ENCODE peak calls at places on chromosome 18, in six cellular contexts. One of them, this sample, is unnamed. For H3K4me1, the result is how much of the 10 kb centered on the place peaks cover.

GRCh38 chr18:7164610-7165009 is 47.0 kb upstream of the LAMA1 start:
- DNase-seq in GM23248: peak
- DNase-seq in CD8-positive, alpha-beta T cell: no peak
- DNase-seq in A549: peak
- DNase-seq in neural progenitor cell: peak
- DNase-seq in heart right ventricle: no peak
- DNase-seq in this sample: no peak

GRCh38 chr18:68817584-68817983 is 19.7 kb downstream of the CCDC102B start:
- DNase-seq in GM23248: peak
- DNase-seq in neural progenitor cell: no peak
- DNase-seq in heart right ventricle: no peak
- DNase-seq in CD8-positive, alpha-beta T cell: no peak
- DNase-seq in A549: no peak
- DNase-seq in this sample: no peak

GRCh38 chr18:51278045-51278649 is 80.7 kb upstream of the MEX3C start:
- DNase-seq in GM23248: peak
- DNase-seq in CD8-positive, alpha-beta T cell: no peak
- DNase-seq in neural progenitor cell: peak
- DNase-seq in A549: peak
- DNase-seq in heart right ventricle: no peak
- DNase-seq in this sample: no peak

GRCh38 chr18:56902653-56903052 is 244.2 kb upstream of the BOD1L2 start:
- DNase-seq in heart right ventricle: no peak
- DNase-seq in A549: peak
- DNase-seq in GM23248: no peak
- DNase-seq in CD8-positive, alpha-beta T cell: no peak
- DNase-seq in neural progenitor cell: no peak
- DNase-seq in this sample: no peak

GRCh38 chr18:44700652-44701051 is 20.0 kb downstream of the SETBP1 start:
- DNase-seq in neural progenitor cell: no peak
- DNase-seq in heart right ventricle: peak
- DNase-seq in A549: no peak
- DNase-seq in GM23248: peak
- DNase-seq in CD8-positive, alpha-beta T cell: no peak
- DNase-seq in this sample: no peak

GRCh38 chr18:10057808-10058791 is 144.3 kb downstream of the VAPA start:
- DNase-seq in CD8-positive, alpha-beta T cell: no peak
- DNase-seq in A549: peak
- DNase-seq in GM23248: peak
- DNase-seq in neural progenitor cell: no peak
- DNase-seq in heart right ventricle: no peak
- DNase-seq in this sample: no peak

GRCh38 chr18:76684265-76684664 is 138.1 kb upstream of the ZNF236 start:
- DNase-seq in CD8-positive, alpha-beta T cell: no peak
- DNase-seq in neural progenitor cell: no peak
- DNase-seq in heart right ventricle: no peak
- DNase-seq in A549: no peak
- DNase-seq in GM23248: no peak
- DNase-seq in this sample: no peak

GRCh38 chr18:68056936-68057335 is 540.4 kb upstream of the DSEL start:
- DNase-seq in neural progenitor cell: no peak
- DNase-seq in heart right ventricle: no peak
- DNase-seq in GM23248: peak
- DNase-seq in A549: no peak
- DNase-seq in CD8-positive, alpha-beta T cell: no peak
- DNase-seq in this sample: no peak

GRCh38 chr18:10791141-10791808 is 265.4 kb downstream of the NAPG start:
- DNase-seq in A549: no peak
- DNase-seq in CD8-positive, alpha-beta T cell: no peak
- DNase-seq in neural progenitor cell: no peak
- DNase-seq in GM23248: no peak
- DNase-seq in heart right ventricle: no peak
- DNase-seq in this sample: no peak

GRCh38 chr18:44536619-44537018 is 144.1 kb upstream of the SETBP1 start:
- DNase-seq in neural progenitor cell: no peak
- DNase-seq in CD8-positive, alpha-beta T cell: no peak
- DNase-seq in GM23248: no peak
- DNase-seq in heart right ventricle: no peak
- DNase-seq in A549: no peak
- DNase-seq in this sample: no peak

GRCh38 chr18:77464917-77465316 is 215.3 kb downstream of the GALR1 start:
- DNase-seq in neural progenitor cell: no peak
- DNase-seq in CD8-positive, alpha-beta T cell: no peak
- DNase-seq in GM23248: no peak
- DNase-seq in heart right ventricle: no peak
- DNase-seq in A549: no peak
- DNase-seq in this sample: no peak

GRCh38 chr18:76493213-76494107 is 1.6 kb downstream of the ZNF516 start:
- DNase-seq in heart right ventricle: no peak
- DNase-seq in GM23248: peak
- DNase-seq in neural progenitor cell: peak
- DNase-seq in CD8-positive, alpha-beta T cell: no peak
- DNase-seq in A549: peak
- DNase-seq in this sample: no peak

GRCh38 chr18:11577271-11578112 is 31.9 kb upstream of the SLC35G4 start:
- DNase-seq in A549: no peak
- DNase-seq in heart right ventricle: no peak
- DNase-seq in CD8-positive, alpha-beta T cell: no peak
- DNase-seq in neural progenitor cell: no peak
- DNase-seq in GM23248: no peak
- DNase-seq in this sample: no peak

GRCh38 chr18:54875063-54875462 is 46.8 kb downstream of the RAB27B start:
- DNase-seq in GM23248: no peak
- DNase-seq in heart right ventricle: no peak
- DNase-seq in CD8-positive, alpha-beta T cell: no peak
- DNase-seq in A549: no peak
- DNase-seq in neural progenitor cell: no peak
- DNase-seq in this sample: no peak

GRCh38 chr18:22765889-22766288 is 167.2 kb upstream of the RBBP8 start:
- DNase-seq in heart right ventricle: peak
- DNase-seq in GM23248: no peak
- DNase-seq in neural progenitor cell: no peak
- DNase-seq in A549: no peak
- DNase-seq in CD8-positive, alpha-beta T cell: no peak
- DNase-seq in this sample: no peak

GRCh38 chr18:48843162-48843561 is 107.6 kb downstream of the SMAD7 start:
- DNase-seq in CD8-positive, alpha-beta T cell: no peak
- DNase-seq in A549: no peak
- DNase-seq in neural progenitor cell: no peak
- DNase-seq in heart right ventricle: no peak
- DNase-seq in GM23248: no peak
- DNase-seq in this sample: no peak

GRCh38 chr18:55856191-55856590 is 268.2 kb upstream of the TCF4 start:
- DNase-seq in neural progenitor cell: no peak
- DNase-seq in CD8-positive, alpha-beta T cell: no peak
- DNase-seq in GM23248: peak
- DNase-seq in A549: peak
- DNase-seq in heart right ventricle: no peak
- DNase-seq in this sample: no peak

GRCh38 chr18:46338213-46338612 is 234.0 kb downstream of the HAUS1 start:
- DNase-seq in CD8-positive, alpha-beta T cell: no peak
- DNase-seq in neural progenitor cell: peak
- DNase-seq in GM23248: no peak
- DNase-seq in A549: no peak
- DNase-seq in heart right ventricle: no peak
- DNase-seq in this sample: no peak

GRCh38 chr18:79987566-79987965 is 797 bp downstream of the TXNL4A start:
- DNase-seq in A549: no peak
- DNase-seq in heart right ventricle: no peak
- DNase-seq in neural progenitor cell: no peak
- DNase-seq in GM23248: peak
- DNase-seq in CD8-positive, alpha-beta T cell: no peak
- DNase-seq in this sample: no peak

GRCh38 chr18:12944724-12945123 is 3.1 kb upstream of the SEH1L start:
- DNase-seq in A549: no peak
- DNase-seq in CD8-positive, alpha-beta T cell: no peak
- DNase-seq in heart right ventricle: peak
- DNase-seq in neural progenitor cell: no peak
- DNase-seq in GM23248: peak
- DNase-seq in this sample: no peak

GRCh38 chr18:44325903-44326650 is 354.6 kb upstream of the SETBP1 start:
- DNase-seq in heart right ventricle: peak
- DNase-seq in CD8-positive, alpha-beta T cell: no peak
- DNase-seq in GM23248: peak
- DNase-seq in neural progenitor cell: peak
- DNase-seq in A549: peak
- DNase-seq in this sample: no peak

GRCh38 chr18:66168834-66169233 is 418.0 kb downstream of the CDH7 start:
- DNase-seq in CD8-positive, alpha-beta T cell: no peak
- DNase-seq in GM23248: no peak
- DNase-seq in neural progenitor cell: no peak
- DNase-seq in heart right ventricle: peak
- DNase-seq in A549: no peak
- DNase-seq in this sample: no peak

GRCh38 chr18:13660510-13660909 is 65.8 kb downstream of the FAM210A start:
- DNase-seq in CD8-positive, alpha-beta T cell: no peak
- DNase-seq in neural progenitor cell: no peak
- DNase-seq in A549: no peak
- DNase-seq in GM23248: peak
- DNase-seq in heart right ventricle: peak
- DNase-seq in this sample: no peak

GRCh38 chr18:961644-962355 is 57.1 kb downstream of the ADCYAP1 start:
- DNase-seq in heart right ventricle: peak
- DNase-seq in neural progenitor cell: peak
- DNase-seq in CD8-positive, alpha-beta T cell: peak
- DNase-seq in GM23248: peak
- DNase-seq in A549: peak
- DNase-seq in this sample: peak

GRCh38 chr18:65425366-65425765 is 325.4 kb upstream of the CDH7 start:
- DNase-seq in neural progenitor cell: no peak
- DNase-seq in CD8-positive, alpha-beta T cell: no peak
- DNase-seq in GM23248: no peak
- DNase-seq in A549: no peak
- DNase-seq in heart right ventricle: no peak
- DNase-seq in this sample: no peak

GRCh38 chr18:11177382-11177781 is 28.0 kb upstream of the PIEZO2 start:
- DNase-seq in neural progenitor cell: no peak
- DNase-seq in GM23248: no peak
- DNase-seq in CD8-positive, alpha-beta T cell: no peak
- DNase-seq in A549: no peak
- DNase-seq in heart right ventricle: no peak
- DNase-seq in this sample: no peak

GRCh38 chr18:52160652-52161051 is 179.3 kb upstream of the DCC start:
- DNase-seq in CD8-positive, alpha-beta T cell: no peak
- DNase-seq in heart right ventricle: no peak
- DNase-seq in neural progenitor cell: no peak
- DNase-seq in A549: peak
- DNase-seq in GM23248: peak
- DNase-seq in this sample: no peak

GRCh38 chr18:7363338-7363737 is 132.4 kb downstream of the LRRC30 start:
- DNase-seq in A549: no peak
- DNase-seq in heart right ventricle: no peak
- DNase-seq in CD8-positive, alpha-beta T cell: no peak
- DNase-seq in GM23248: no peak
- DNase-seq in neural progenitor cell: no peak
- DNase-seq in this sample: no peak

GRCh38 chr18:10571537-10571936 is 45.7 kb downstream of the NAPG start:
- DNase-seq in GM23248: no peak
- DNase-seq in neural progenitor cell: no peak
- DNase-seq in CD8-positive, alpha-beta T cell: no peak
- DNase-seq in heart right ventricle: no peak
- DNase-seq in A549: no peak
- DNase-seq in this sample: no peak

GRCh38 chr18:9771977-9772660 is 64.0 kb downstream of the RAB31 start:
- DNase-seq in heart right ventricle: no peak
- DNase-seq in A549: no peak
- DNase-seq in CD8-positive, alpha-beta T cell: no peak
- DNase-seq in GM23248: no peak
- DNase-seq in neural progenitor cell: no peak
- DNase-seq in this sample: no peak

GRCh38 chr18:79798999-79799370 is 1.2 kb downstream of the KCNG2 start:
- DNase-seq in A549: no peak
- DNase-seq in neural progenitor cell: peak
- DNase-seq in CD8-positive, alpha-beta T cell: no peak
- DNase-seq in GM23248: no peak
- DNase-seq in heart right ventricle: no peak
- DNase-seq in this sample: no peak

GRCh38 chr18:21996261-21996892 is 173.0 kb upstream of the GATA6 start:
- DNase-seq in neural progenitor cell: no peak
- DNase-seq in CD8-positive, alpha-beta T cell: no peak
- DNase-seq in heart right ventricle: no peak
- DNase-seq in GM23248: peak
- DNase-seq in A549: no peak
- DNase-seq in this sample: no peak

GRCh38 chr18:75694292-75694691 is 266.8 kb upstream of the SMIM21 start:
- DNase-seq in CD8-positive, alpha-beta T cell: no peak
- DNase-seq in neural progenitor cell: no peak
- DNase-seq in A549: no peak
- DNase-seq in heart right ventricle: no peak
- DNase-seq in GM23248: no peak
- DNase-seq in this sample: no peak

GRCh38 chr18:47531759-47532158 is 280.3 kb upstream of the SKOR2 start:
- DNase-seq in CD8-positive, alpha-beta T cell: no peak
- DNase-seq in GM23248: no peak
- DNase-seq in neural progenitor cell: peak
- DNase-seq in heart right ventricle: no peak
- DNase-seq in A549: no peak
- DNase-seq in this sample: no peak
- H3K4me3 ChIP-seq in CD8-positive, alpha-beta T cell: no peak
- H3K4me3 ChIP-seq in GM23248: no peak
- H3K4me3 ChIP-seq in neural progenitor cell: no peak
- H3K4me3 ChIP-seq in heart right ventricle: no peak
- H3K4me3 ChIP-seq in A549: no peak
- H3K4me3 ChIP-seq in this sample: no peak

GRCh38 chr18:8744038-8744437 is 38.7 kb downstream of the MTCL1 start:
- DNase-seq in neural progenitor cell: no peak
- DNase-seq in CD8-positive, alpha-beta T cell: no peak
- DNase-seq in heart right ventricle: no peak
- DNase-seq in A549: no peak
- DNase-seq in GM23248: no peak
- DNase-seq in this sample: no peak
- H3K4me1 ChIP-seq in neural progenitor cell: under half
- H3K4me1 ChIP-seq in CD8-positive, alpha-beta T cell: under half
- H3K4me1 ChIP-seq in heart right ventricle: under half
- H3K4me1 ChIP-seq in A549: half or more
- H3K4me1 ChIP-seq in GM23248: half or more
- H3K4me1 ChIP-seq in this sample: under half

DNA sequence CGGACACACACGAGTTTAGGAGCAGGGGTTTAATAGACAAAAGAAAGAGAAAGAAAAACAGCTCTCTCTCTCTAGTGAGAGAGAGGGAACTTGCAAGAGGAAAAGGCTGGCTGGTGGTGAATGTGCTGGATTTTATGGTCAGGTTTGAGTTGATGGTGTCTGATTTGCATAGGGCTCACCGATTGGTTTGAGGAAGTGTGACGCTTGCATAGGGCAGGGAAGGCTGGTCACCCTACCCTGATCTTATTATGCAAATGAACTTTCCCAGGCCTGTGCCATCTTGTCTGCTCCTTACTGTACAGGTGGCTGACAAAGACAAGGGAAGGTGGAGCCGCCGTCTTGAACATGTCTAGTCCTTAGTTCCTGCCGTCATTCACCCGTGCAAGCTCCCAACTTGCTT is 408.9 kb downstream of the RIT2 start:
- DNase-seq in CD8-positive, alpha-beta T cell: peak
- DNase-seq in GM23248: no peak
- DNase-seq in heart right ventricle: no peak
- DNase-seq in A549: peak
- DNase-seq in neural progenitor cell: peak
- DNase-seq in this sample: no peak
- H3K27ac ChIP-seq in CD8-positive, alpha-beta T cell: no peak
- H3K27ac ChIP-seq in GM23248: no peak
- H3K27ac ChIP-seq in heart right ventricle: no peak
- H3K27ac ChIP-seq in A549: no peak
- H3K27ac ChIP-seq in neural progenitor cell: no peak
- H3K27ac ChIP-seq in this sample: no peak

GRCh38 chr18:3498705-3499451 is 48.9 kb downstream of the TGIF1 start:
- DNase-seq in A549: peak
- DNase-seq in GM23248: peak
- DNase-seq in heart right ventricle: no peak
- DNase-seq in neural progenitor cell: peak
- DNase-seq in CD8-positive, alpha-beta T cell: no peak
- DNase-seq in this sample: no peak
- H3K4me3 ChIP-seq in A549: peak
- H3K4me3 ChIP-seq in GM23248: peak
- H3K4me3 ChIP-seq in heart right ventricle: peak
- H3K4me3 ChIP-seq in neural progenitor cell: peak
- H3K4me3 ChIP-seq in CD8-positive, alpha-beta T cell: peak
- H3K4me3 ChIP-seq in this sample: peak

This sample was measured in effector memory CD4-positive, alpha-beta T cell.